ENCODE peak calls at places on chromosome 21, in four cellular contexts. M is fibroblast of lung, N is keratinocyte, V is A673. G is an unnamed sample.
A peak's percentile ranks its signal among the peaks of the same experiment; 100 is the strongest.

GRCh38 chr21:37886120-37886519 is 30.1 kb downstream of the KCNJ6 start:
- DNase-seq in V (no peak), M (no peak), N (no peak), G (no peak)

GRCh38 chr21:38027901-38028300 is 111.6 kb upstream of the KCNJ6 start:
- DNase-seq in M (peak; percentile 51), V (no peak), N (no peak), G (no peak)

GRCh38 chr21:14900611-14901010 is 164.2 kb downstream of the NRIP1 start:
- DNase-seq in N (no peak), V (no peak), M (peak; percentile 78), G (no peak)

GRCh38 chr21:43701936-43702784 is 16.8 kb upstream of the PDXK start:
- DNase-seq in N (no peak), M (no peak), V (no peak), G (no peak)

GRCh38 chr21:43333301-43334062 is 93.4 kb downstream of the SIK1 start:
- DNase-seq in N (peak; percentile 48), M (peak; percentile 92), V (no peak), G (no peak)

GRCh38 chr21:38645282-38645681 is 147.0 kb upstream of the ERG start:
- DNase-seq in M (peak; percentile 97), N (peak; percentile 81), V (no peak), G (no peak)

GRCh38 chr21:38766987-38767722 is 38.6 kb upstream of the ETS2 start:
- DNase-seq in V (no peak), M (no peak), N (no peak), G (peak; percentile 96)

GRCh38 chr21:38277501-38278111 is 20.8 kb downstream of the KCNJ15 start:
- DNase-seq in N (peak; percentile 98), V (peak; percentile 14), M (peak; percentile 100), G (no peak)

GRCh38 chr21:28775071-28775470 is 217.6 kb downstream of the LTN1 start:
- DNase-seq in V (no peak), N (no peak), M (no peak), G (no peak)

GRCh38 chr21:43361493-43362296 is 65.2 kb downstream of the SIK1 start:
- DNase-seq in V (no peak), N (peak; percentile 66), M (no peak), G (peak; percentile 73)

GRCh38 chr21:34986561-34987533 is 62.3 kb downstream of the RUNX1 start:
- DNase-seq in V (no peak), N (no peak), M (peak; percentile 98), G (peak; percentile 72)

GRCh38 chr21:40185208-40185607 is 318.0 kb downstream of the PCP4 start:
- DNase-seq in M (no peak), V (no peak), N (no peak), G (no peak)

GRCh38 chr21:32411366-32412161 is 942 bp upstream of the EVA1C start:
- DNase-seq in N (no peak), V (peak; percentile 76), M (peak; percentile 68), G (no peak)
- TF ChIP-seq EZH2 in N (no peak), V (no peak), M (no peak), G (no peak)

DNA sequence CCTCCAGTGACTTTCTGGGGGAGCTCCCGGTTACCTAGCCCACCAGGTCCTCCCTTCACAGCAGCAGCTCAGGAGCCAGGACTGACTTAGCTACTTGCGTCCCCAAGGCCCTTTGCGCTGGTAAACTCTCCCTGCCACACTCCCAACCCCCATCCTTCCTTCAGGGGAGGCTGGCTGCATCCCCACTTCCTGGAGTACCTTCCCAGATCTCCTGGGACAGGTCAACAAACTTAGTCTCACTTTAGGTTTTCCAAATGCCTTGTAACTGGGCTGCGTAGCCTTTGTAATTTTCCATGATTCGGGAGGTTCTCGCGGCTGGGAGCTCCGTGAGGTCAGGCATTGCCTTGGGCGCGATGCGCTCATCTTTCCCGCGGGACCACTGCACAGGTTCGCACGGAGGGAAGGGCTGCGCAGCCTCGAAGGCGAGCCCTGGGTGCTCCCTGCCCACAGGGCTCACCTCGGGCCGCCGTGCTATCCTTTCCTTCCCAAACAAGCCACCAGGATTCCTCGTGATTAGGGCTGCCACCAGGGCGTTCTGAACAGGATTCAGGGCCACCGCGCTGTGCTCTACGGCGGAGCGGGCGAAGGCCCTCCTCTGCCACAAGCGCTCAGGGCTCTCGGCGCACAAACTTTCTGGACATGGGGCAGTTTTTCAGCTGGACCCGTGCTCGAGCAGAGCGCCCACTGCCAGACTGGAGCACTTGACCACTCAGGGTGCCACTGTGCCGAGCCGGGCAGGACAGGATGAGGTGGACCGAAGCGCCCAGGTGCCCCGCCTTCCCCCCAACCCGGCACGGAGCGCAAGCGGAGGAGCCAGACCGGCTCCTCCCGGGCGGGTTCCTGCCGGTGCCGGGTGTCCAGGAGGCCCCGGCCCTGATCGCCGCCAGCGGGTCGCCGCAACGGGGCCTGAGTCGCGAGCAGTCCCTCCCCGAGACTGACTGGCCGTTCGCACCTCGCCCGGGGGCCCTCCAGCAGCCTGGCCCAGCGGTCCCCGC is 1.1 kb downstream of the TMPRSS2 start:
- DNase-seq in M (peak; percentile 3), N (no peak), V (no peak), G (no peak)
- TF ChIP-seq EZH2 in M (peak; percentile 59), N (no peak), V (peak; percentile 40), G (no peak)

GRCh38 chr21:46141767-46142580 is 13.4 kb downstream of the FTCD start:
- DNase-seq in M (no peak), V (no peak), N (no peak), G (no peak)
- TF ChIP-seq EZH2 in M (no peak), V (no peak), N (no peak), G (no peak)

DNA sequence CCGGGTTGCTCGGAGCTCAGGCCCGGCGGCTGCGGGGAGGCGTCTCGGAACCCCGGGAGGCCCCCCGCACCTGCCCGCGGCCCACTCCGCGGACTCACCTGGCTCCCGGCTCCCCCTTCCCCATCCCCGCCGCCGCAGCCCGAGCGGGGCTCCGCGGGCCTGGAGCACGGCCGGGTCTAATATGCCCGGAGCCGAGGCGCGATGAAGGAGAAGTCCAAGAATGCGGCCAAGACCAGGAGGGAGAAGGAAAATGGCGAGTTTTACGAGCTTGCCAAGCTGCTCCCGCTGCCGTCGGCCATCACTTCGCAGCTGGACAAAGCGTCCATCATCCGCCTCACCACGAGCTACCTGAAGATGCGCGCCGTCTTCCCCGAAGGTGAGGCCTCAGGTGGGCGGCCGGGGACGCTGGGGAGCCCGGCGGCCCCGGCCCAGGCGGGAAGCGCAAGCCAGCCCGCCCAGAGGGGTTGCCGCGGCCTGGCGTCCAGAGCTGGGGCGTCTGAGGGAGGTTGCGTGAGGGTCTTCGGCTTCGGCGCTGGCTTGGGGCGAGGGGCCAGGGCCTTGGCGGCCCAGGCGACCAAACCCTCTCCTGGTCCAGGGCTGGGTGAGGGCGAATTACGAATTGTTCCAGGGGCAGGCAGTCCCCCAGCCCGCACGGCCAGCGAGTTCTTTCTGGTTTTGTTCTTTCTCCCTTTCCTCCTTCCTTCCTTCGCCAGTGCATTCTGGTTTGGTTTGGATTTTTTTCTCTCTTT is 805 bp downstream of the SIM2 start:
- DNase-seq in N (no peak), V (no peak), M (no peak), G (no peak)
- TF ChIP-seq EZH2 in N (peak; percentile 87), V (no peak), M (peak; percentile 84), G (no peak)

DNA sequence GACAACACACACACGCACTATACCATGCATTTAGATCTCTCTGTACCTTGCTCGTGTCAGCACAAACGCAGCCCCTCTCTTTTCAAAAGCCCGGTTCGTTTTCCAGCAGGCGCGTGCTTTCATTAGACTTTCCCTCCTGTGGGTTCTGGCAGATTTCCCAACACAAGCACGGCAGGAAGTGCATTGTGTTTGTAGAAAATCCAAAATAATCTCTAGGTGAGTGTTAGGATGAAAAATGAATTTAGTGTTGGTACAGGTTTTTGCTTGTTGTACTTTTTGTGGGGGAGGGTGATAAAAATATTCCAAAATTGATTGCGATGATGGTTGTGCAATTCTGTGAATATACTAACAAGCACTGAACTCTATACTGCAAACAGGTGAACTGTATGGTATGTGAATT is 54.1 kb upstream of the POFUT2 start:
- DNase-seq in V (peak; percentile 61), N (peak; percentile 48), M (peak; percentile 55), G (no peak)
- TF ChIP-seq EZH2 in V (no peak), N (no peak), M (no peak), G (no peak)

GRCh38 chr21:26966360-26966977 is 419 bp downstream of the ADAMTS5 start:
- DNase-seq in N (no peak), V (no peak), M (peak; percentile 19), G (no peak)
- TF ChIP-seq EZH2 in N (peak; percentile 60), V (peak; percentile 6), M (no peak), G (no peak)

GRCh38 chr21:44712203-44713028 is 1.0 kb upstream of the TSPEAR start:
- DNase-seq in V (no peak), N (no peak), M (no peak), G (no peak)
- TF ChIP-seq EZH2 in V (no peak), N (no peak), M (peak; percentile 45), G (no peak)

GRCh38 chr21:44908908-44909307 is 11.8 kb downstream of the ITGB2 start:
- DNase-seq in N (no peak), M (no peak), V (no peak), G (no peak)

GRCh38 chr21:44907966-44908364 is 12.7 kb downstream of the ITGB2 start:
- DNase-seq in N (no peak), V (peak; percentile 63), M (no peak), G (no peak)

GRCh38 chr21:44909719-44910118 is 11.0 kb downstream of the ITGB2 start:
- DNase-seq in M (no peak), V (no peak), N (no peak), G (no peak)

GRCh38 chr21:44907225-44907965 is 13.3 kb downstream of the ITGB2 start:
- DNase-seq in M (no peak), N (no peak), V (peak; percentile 33), G (no peak)

DNA sequence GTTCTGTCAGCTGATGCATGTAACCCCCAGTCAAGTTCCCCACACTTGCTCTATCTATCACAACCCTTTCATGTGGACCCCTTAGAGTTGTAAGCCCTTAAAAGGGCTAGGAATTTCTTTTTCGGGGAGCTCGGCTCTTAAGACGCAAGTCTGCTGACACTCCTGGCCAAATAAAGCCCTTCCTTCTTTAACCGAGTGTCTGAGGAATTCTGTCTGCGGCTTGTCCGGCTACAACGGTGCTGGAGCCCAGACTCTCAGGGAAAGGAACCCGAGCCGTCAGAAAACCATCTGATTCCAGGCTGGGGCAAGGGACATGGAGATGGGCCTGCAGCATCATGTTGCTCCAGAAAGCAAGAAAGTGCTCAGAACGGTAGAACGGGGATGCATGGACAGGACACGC is 12.2 kb downstream of the ITGB2 start:
- DNase-seq in V (no peak), M (no peak), N (no peak), G (no peak)
- TF ChIP-seq EZH2 in V (no peak), M (no peak), N (no peak), G (no peak)